ENCODE peak calls at places on chromosomes 16 and 17, in nine cellular contexts. W, Q, U, T, P, F, S, J and I are unnamed samples.

GRCh38 chr16:71846443-71846842 is 667 bp downstream of the ATXN1L start:
- DNase-seq in J (no peak), W (no peak), P (no peak), S (no peak), Q (no peak), F (no peak), T (peak; percentile 7), U (peak; percentile 18), I (peak; percentile 69)

GRCh38 chr17:28675980-28676379 is 14.0 kb downstream of the SUPT6H start:
- DNase-seq in T (no peak), S (no peak), J (no peak), W (no peak), Q (no peak), U (peak; percentile 49), F (no peak), P (no peak), I (no peak)

GRCh38 chr17:80639658-80640057 is 95.0 kb downstream of the RPTOR start:
- DNase-seq in Q (no peak), T (no peak), J (no peak), W (no peak), P (no peak), U (no peak), F (no peak), S (no peak), I (no peak)

GRCh38 chr16:77443834-77444460 is 9.1 kb upstream of the ADAMTS18 start:
- DNase-seq in J (no peak), F (no peak), P (no peak), U (no peak), S (no peak), Q (no peak), T (no peak), W (no peak), I (no peak)

GRCh38 chr16:82633964-82634600 is 7.3 kb downstream of the CDH13 start:
- DNase-seq in U (peak; percentile 84), P (no peak), J (no peak), W (peak; percentile 78), Q (peak; percentile 62), F (no peak), S (peak; percentile 24), T (no peak), I (peak; percentile 56)

GRCh38 chr17:4475001-4475400 is 23.7 kb upstream of the SPNS2 start:
- DNase-seq in T (no peak), J (no peak), S (no peak), U (no peak), Q (no peak), P (no peak), W (no peak), F (no peak), I (no peak)

GRCh38 chr16:55711959-55712876 is 56.4 kb downstream of the SLC6A2 start:
- DNase-seq in F (peak; percentile 16), J (no peak), S (no peak), U (peak; percentile 60), T (peak; percentile 60), W (peak; percentile 52), P (no peak), Q (peak; percentile 63), I (peak; percentile 73)

GRCh38 chr16:89697616-89698331 is 3.7 kb downstream of the SPATA2L start:
- DNase-seq in Q (no peak), W (no peak), J (no peak), S (no peak), U (no peak), T (no peak), F (no peak), P (peak; percentile 21), I (no peak)

GRCh38 chr17:82941021-82942001 is 101.5 kb upstream of the ZNF750 start:
- DNase-seq in J (no peak), P (no peak), S (no peak), W (no peak), F (no peak), U (no peak), T (no peak), Q (no peak), I (no peak)

GRCh38 chr17:48933035-48933434 is 11.6 kb downstream of the SNF8 start:
- DNase-seq in F (no peak), Q (no peak), S (no peak), P (no peak), J (no peak), U (no peak), T (no peak), W (no peak), I (no peak)

GRCh38 chr17:50939542-50939794 is 73.3 kb upstream of the TOB1 start:
- DNase-seq in F (no peak), T (no peak), Q (no peak), U (no peak), W (no peak), S (no peak), J (no peak), P (no peak), I (no peak)

GRCh38 chr17:65402513-65403086 is 158.8 kb downstream of the AXIN2 start:
- DNase-seq in T (no peak), F (no peak), U (no peak), W (no peak), Q (no peak), S (no peak), J (no peak), P (no peak), I (no peak)

GRCh38 chr17:4161560-4162221 is 18.7 kb downstream of the CYB5D2 start:
- DNase-seq in P (no peak), U (peak; percentile 45), T (no peak), Q (peak; percentile 15), W (peak; percentile 57), S (no peak), J (no peak), F (no peak), I (peak; percentile 25)

GRCh38 chr16:73011926-73012325 is 36.0 kb downstream of the ZFHX3 start:
- DNase-seq in U (no peak), J (no peak), W (no peak), P (no peak), T (no peak), S (no peak), Q (no peak), F (no peak), I (no peak)

GRCh38 chr16:27529962-27530361 is 19.8 kb downstream of the GTF3C1 start:
- DNase-seq in S (no peak), F (no peak), J (no peak), W (no peak), P (no peak), Q (no peak), U (no peak), T (no peak), I (peak; percentile 62)

GRCh38 chr17:67469208-67469980 is 92.3 kb downstream of the PITPNC1 start:
- DNase-seq in J (peak; percentile 20), U (no peak), T (no peak), Q (peak; percentile 71), W (no peak), S (no peak), F (no peak), P (no peak), I (no peak)

GRCh38 chr17:82343560-82343959 is 10.0 kb upstream of the SECTM1 start:
- DNase-seq in F (no peak), U (no peak), S (no peak), T (no peak), P (no peak), J (no peak), Q (no peak), W (no peak), I (no peak)

GRCh38 chr16:89033796-89034572 is 57.0 kb upstream of the CBFA2T3 start:
- DNase-seq in S (no peak), J (no peak), P (no peak), U (no peak), F (no peak), Q (no peak), W (no peak), T (no peak), I (no peak)

GRCh38 chr17:77736207-77736600 is 222.3 kb upstream of the TNRC6C start:
- DNase-seq in J (no peak), Q (no peak), S (peak; percentile 24), F (no peak), U (no peak), W (no peak), P (no peak), T (no peak), I (peak; percentile 19)

GRCh38 chr17:55325405-55325804 is 60.6 kb downstream of the HLF start:
- DNase-seq in F (no peak), W (no peak), J (no peak), S (no peak), P (no peak), U (no peak), Q (no peak), T (no peak), I (no peak)

GRCh38 chr16:78413651-78414050 is 314.2 kb downstream of the WWOX start:
- DNase-seq in Q (no peak), P (no peak), F (no peak), J (no peak), S (no peak), U (no peak), T (no peak), W (no peak), I (no peak)

GRCh38 chr16:4172070-4172469 is 55.8 kb upstream of the ADCY9 start:
- DNase-seq in U (no peak), P (no peak), T (no peak), F (no peak), W (no peak), J (no peak), Q (peak; percentile 36), S (no peak), I (peak; percentile 90)

GRCh38 chr16:83143788-83144187 is 517.0 kb downstream of the CDH13 start:
- DNase-seq in W (no peak), Q (no peak), U (no peak), J (no peak), S (no peak), F (no peak), P (no peak), T (no peak), I (no peak)

GRCh38 chr16:72203401-72203800 is 31.4 kb upstream of the PMFBP1 start:
- DNase-seq in P (no peak), T (no peak), S (no peak), U (peak; percentile 11), F (no peak), W (peak; percentile 76), J (no peak), Q (peak; percentile 53), I (peak; percentile 55)

GRCh38 chr17:10069301-10069700 is 129.1 kb downstream of the GAS7 start:
- DNase-seq in T (no peak), J (no peak), Q (no peak), S (no peak), F (no peak), P (no peak), U (no peak), W (no peak), I (peak; percentile 24)

GRCh38 chr17:17515921-17516295 is 19.7 kb upstream of the RASD1 start:
- DNase-seq in J (no peak), F (no peak), P (no peak), S (no peak), T (no peak), Q (peak; percentile 24), W (no peak), U (no peak), I (peak; percentile 75)

GRCh38 chr17:55319933-55320593 is 55.3 kb downstream of the HLF start:
- DNase-seq in U (no peak), T (no peak), Q (no peak), J (no peak), W (no peak), S (no peak), F (no peak), P (no peak), I (no peak)

GRCh38 chr16:1471569-1472194 is 3.1 kb downstream of the CLCN7 start:
- DNase-seq in S (no peak), F (no peak), T (no peak), P (no peak), Q (no peak), J (no peak), W (no peak), U (no peak), I (no peak)

GRCh38 chr17:77601054-77601979 is 357.2 kb upstream of the TNRC6C start:
- DNase-seq in J (no peak), W (no peak), U (no peak), F (no peak), S (no peak), P (no peak), Q (no peak), T (no peak), I (peak; percentile 27)

GRCh38 chr17:42463976-42464400 is 5.3 kb downstream of the ATP6V0A1 start:
- DNase-seq in Q (no peak), S (no peak), P (no peak), W (no peak), F (no peak), J (no peak), U (no peak), T (no peak), I (no peak)

GRCh38 chr17:68697850-68698313 is 96.7 kb upstream of the FAM20A start:
- DNase-seq in F (no peak), T (no peak), P (no peak), Q (peak; percentile 92), J (no peak), U (peak; percentile 70), W (no peak), S (no peak), I (peak; percentile 81)